ENCODE peak calls at places on chromosomes 1 and 21, in five cellular contexts. J is stimulated activated CD8-positive, alpha-beta memory T cell treated with anti-CD3 and anti-CD28 coated beads, Interleukin-4, amount 100 ng/mL, for 24 hours; K is osteocyte; S is NCI-H2171 treated with DMSO at 0.1 percent for 48 hours; U is Calu3. P is an unnamed sample.

GRCh38 chr1:172585348-172585747 is 52.4 kb downstream of the SUCO start:
- DNase-seq in U (no peak), J (no peak), S (no peak), K (no peak), P (no peak)

GRCh38 chr1:2523891-2524609 is 2.3 kb downstream of the PANK4 start:
- DNase-seq in U (no peak), J (no peak), K (no peak), S (no peak), P (no peak)

GRCh38 chr21:34639882-34640788 is 25.2 kb upstream of the RCAN1 start:
- DNase-seq in J (no peak), U (no peak), K (no peak), S (no peak), P (no peak)

GRCh38 chr1:201528631-201529260 is 10.2 kb upstream of the NAV1 start:
- DNase-seq in S (no peak), J (no peak), K (no peak), U (no peak), P (no peak)

GRCh38 chr1:218982482-218982881 is 191.2 kb upstream of the LYPLAL1 start:
- DNase-seq in S (no peak), U (no peak), K (no peak), J (no peak), P (no peak)

GRCh38 chr1:220301630-220302029 is 29.4 kb upstream of the RAB3GAP2 start:
- DNase-seq in K (no peak), U (no peak), J (no peak), S (peak; percentile 17), P (no peak)

GRCh38 chr1:232568331-232568852 is 61.5 kb downstream of the SIPA1L2 start:
- DNase-seq in S (no peak), U (no peak), K (no peak), J (no peak), P (no peak)

GRCh38 chr1:235712812-235713211 is 63.2 kb upstream of the GNG4 start:
- DNase-seq in K (no peak), J (no peak), U (no peak), S (peak; percentile 74), P (no peak)

GRCh38 chr1:150233359-150234308 is 2.3 kb downstream of the ANP32E start:
- DNase-seq in U (peak; percentile 69), J (peak; percentile 47), K (peak; percentile 34), S (no peak), P (peak; percentile 5)

GRCh38 chr1:205273551-205273982 is 45.8 kb downstream of the TMCC2 start:
- DNase-seq in K (peak; percentile 93), S (peak; percentile 84), J (peak; percentile 69), U (peak; percentile 91), P (peak; percentile 50)

GRCh38 chr1:201119206-201119814 is 7.1 kb upstream of the CACNA1S start:
- DNase-seq in U (peak; percentile 60), K (no peak), S (no peak), J (peak; percentile 27), P (no peak)

GRCh38 chr1:16405441-16405840 is 31.8 kb downstream of the SPATA21 start:
- DNase-seq in J (no peak), K (no peak), U (no peak), S (no peak), P (no peak)

GRCh38 chr1:86756062-86756406 is 51.7 kb downstream of the SH3GLB1 start:
- DNase-seq in S (no peak), J (no peak), U (no peak), K (no peak), P (peak; percentile 86)

GRCh38 chr1:210236840-210237409 is 4.3 kb downstream of the SERTAD4 start:
- DNase-seq in K (peak; percentile 89), U (no peak), S (no peak), J (no peak), P (no peak)

GRCh38 chr1:10790155-10790707 is 6.2 kb downstream of the CASZ1 start:
- DNase-seq in S (peak; percentile 32), J (no peak), K (no peak), U (no peak), P (no peak)

GRCh38 chr21:39182016-39182415 is 1.2 kb downstream of the PSMG1 start:
- DNase-seq in S (no peak), J (no peak), K (no peak), U (no peak), P (no peak)

GRCh38 chr21:28738882-28739281 is 253.8 kb downstream of the LTN1 start:
- DNase-seq in J (no peak), U (no peak), K (no peak), S (no peak), P (no peak)

GRCh38 chr1:68188060-68188538 is 44.2 kb downstream of the WLS start:
- DNase-seq in U (no peak), S (no peak), K (no peak), J (no peak), P (no peak)

GRCh38 chr1:82565546-82565945 is 764.8 kb downstream of the ADGRL2 start:
- DNase-seq in S (no peak), J (no peak), K (no peak), U (peak; percentile 9), P (no peak)

GRCh38 chr1:231750818-231751623 is 124.4 kb downstream of the DISC1 start:
- DNase-seq in J (no peak), U (no peak), S (no peak), K (no peak), P (no peak)

GRCh38 chr1:92324784-92325183 is 25.9 kb downstream of the RPAP2 start:
- DNase-seq in K (no peak), J (no peak), U (no peak), S (no peak), P (no peak)

GRCh38 chr1:153771841-153772593 is 3.2 kb upstream of the SLC27A3 start:
- DNase-seq in U (no peak), J (no peak), S (no peak), K (no peak), P (no peak)

GRCh38 chr21:39149882-39150281 is 33.4 kb downstream of the PSMG1 start:
- DNase-seq in U (no peak), J (no peak), S (no peak), K (no peak), P (no peak)

GRCh38 chr1:25563330-25564215 is 20.2 kb downstream of the LDLRAP1 start:
- DNase-seq in J (no peak), U (no peak), S (no peak), K (no peak), P (no peak)

GRCh38 chr1:217048104-217048707 is 325.0 kb upstream of the ESRRG start:
- DNase-seq in S (no peak), K (no peak), J (no peak), U (peak; percentile 24), P (no peak)

GRCh38 chr21:34845521-34846213 is 176.9 kb downstream of the CLIC6 start:
- DNase-seq in S (no peak), U (peak; percentile 59), J (no peak), K (no peak), P (no peak)

P was measured in NCI-H748 treated with DMSO at 0.1 percent for 48 hours.